ENCODE peak calls at places on chromosomes 13 and 19, in eight cellular contexts. I, S, B, R, H, G, F and Y are unnamed samples.

GRCh38 chr13:51539887-51540286 is 44.4 kb upstream of the WDFY2 start:
- DNase-seq in S (no peak), G (no peak), H (no peak), R (no peak), I (no peak), B (no peak), F (no peak), Y (no peak)

GRCh38 chr19:45637890-45638667 is 1.1 kb downstream of the EML2 start:
- DNase-seq in B (no peak), G (no peak), S (no peak), R (no peak), I (no peak), H (no peak), F (no peak), Y (no peak)

GRCh38 chr13:75792526-75793187 is 156.5 kb downstream of the LMO7 start:
- DNase-seq in R (no peak), I (no peak), F (no peak), B (no peak), S (no peak), H (no peak), G (no peak), Y (no peak)

GRCh38 chr13:40982772-40983171 is 36.3 kb downstream of the ELF1 start:
- DNase-seq in S (peak; percentile 77), R (peak; percentile 26), B (peak; percentile 41), H (no peak), I (no peak), F (no peak), G (no peak), Y (no peak)

GRCh38 chr19:19226204-19226603 is 14.4 kb downstream of the NCAN start:
- DNase-seq in B (no peak), F (no peak), R (no peak), I (no peak), G (no peak), S (no peak), H (no peak), Y (no peak)

GRCh38 chr13:67549331-67549730 is 319.2 kb upstream of the PCDH9 start:
- DNase-seq in H (no peak), I (no peak), F (no peak), G (no peak), R (no peak), B (no peak), S (no peak), Y (no peak)

GRCh38 chr13:81395368-81395767 is 1054.4 kb upstream of the SPRY2 start:
- DNase-seq in R (no peak), S (no peak), B (no peak), G (no peak), H (no peak), F (no peak), I (no peak), Y (no peak)

GRCh38 chr13:112057736-112058518 is 9.0 kb upstream of the SOX1 start:
- DNase-seq in F (no peak), H (peak; percentile 79), B (no peak), S (no peak), G (no peak), I (no peak), R (no peak), Y (no peak)

GRCh38 chr19:52527954-52528326 is 472 bp downstream of the ZNF808 start:
- DNase-seq in S (no peak), G (peak; percentile 22), I (peak; percentile 6), H (no peak), F (no peak), R (no peak), B (no peak), Y (peak; percentile 50)

GRCh38 chr19:3276341-3276799 is 51.9 kb downstream of the CELF5 start:
- DNase-seq in F (no peak), R (no peak), B (no peak), S (no peak), H (peak; percentile 90), I (no peak), G (no peak), Y (no peak)

GRCh38 chr19:11446652-11447301 is 11.3 kb downstream of the PRKCSH start:
- DNase-seq in H (no peak), R (peak; percentile 54), B (peak; percentile 49), S (peak; percentile 55), G (peak; percentile 65), I (peak; percentile 71), F (no peak), Y (peak; percentile 70)

GRCh38 chr19:48993175-48994034 is at the start of the genes GYS1 and RUVBL2:
- DNase-seq in I (peak; percentile 99), S (peak; percentile 99), B (peak; percentile 98), F (peak; percentile 99), G (peak; percentile 100), H (peak; percentile 99), R (peak; percentile 99), Y (peak; percentile 96)

GRCh38 chr13:25819856-25820530 is 231.8 kb downstream of the SHISA2 start:
- DNase-seq in B (no peak), H (peak; percentile 24), F (no peak), R (no peak), S (no peak), I (peak; percentile 54), G (peak; percentile 20), Y (no peak)

GRCh38 chr13:66618702-66619101 is 611.4 kb downstream of the PCDH9 start:
- DNase-seq in R (no peak), B (no peak), G (no peak), I (no peak), F (no peak), H (no peak), S (no peak), Y (no peak)

GRCh38 chr19:21749090-21749489 is 18.3 kb downstream of the ZNF100 start:
- DNase-seq in F (no peak), R (no peak), S (no peak), I (no peak), B (no peak), H (no peak), G (no peak), Y (no peak)

GRCh38 chr19:1748115-1748702 is 5.1 kb upstream of the ONECUT3 start:
- DNase-seq in B (no peak), F (no peak), S (peak; percentile 44), I (no peak), H (no peak), G (no peak), R (no peak), Y (no peak)

GRCh38 chr13:24130134-24130792 is 30.3 kb upstream of the SPATA13 start:
- DNase-seq in R (no peak), G (no peak), H (no peak), S (no peak), I (no peak), F (no peak), B (no peak), Y (no peak)

GRCh38 chr13:27353166-27353583 is 71.2 kb upstream of the GTF3A start:
- DNase-seq in F (no peak), H (no peak), G (no peak), B (no peak), I (no peak), R (no peak), S (no peak), Y (no peak)

GRCh38 chr13:101654916-101655315 is 202.4 kb downstream of the ITGBL1 start:
- DNase-seq in I (no peak), H (no peak), G (no peak), R (no peak), F (no peak), B (no peak), S (no peak), Y (no peak)

GRCh38 chr19:34120846-34121639 is 51.3 kb upstream of the LSM14A start:
- DNase-seq in I (no peak), G (no peak), B (peak; percentile 21), R (peak; percentile 47), F (no peak), S (peak; percentile 37), H (no peak), Y (no peak)

GRCh38 chr13:40777166-40777956 is 6.4 kb upstream of the MRPS31 start:
- DNase-seq in B (peak; percentile 64), H (peak; percentile 9), I (no peak), F (no peak), G (no peak), R (no peak), S (peak; percentile 65), Y (no peak)